ENCODE peak calls at places on chromosomes 2 and 18, in four cellular contexts. M is stimulated activated CD8-positive, alpha-beta memory T cell treated with anti-CD3 and anti-CD28 coated beads, Interleukin-7, amount 100 ng/mL, for 1 hour; Q is heart left ventricle; U is upper lobe of right lung. G is an unnamed sample.
A peak's percentile ranks its signal among the peaks of the same experiment; 100 is the strongest.

GRCh38 chr18:63974991-63975390 is 5.1 kb downstream of the SERPINB8 start:
- DNase-seq in M (no peak), Q (no peak), U (no peak), G (no peak)

GRCh38 chr18:79873449-79874110 is 75.8 kb downstream of the KCNG2 start:
- DNase-seq in M (no peak), Q (no peak), U (no peak), G (peak; percentile 86)

GRCh38 chr2:85768713-85769112 is 14.9 kb downstream of the ATOH8 start:
- DNase-seq in M (no peak), Q (peak; percentile 83), U (no peak), G (no peak)

GRCh38 chr2:128448331-128449225 is 129.9 kb upstream of the HS6ST1 start:
- DNase-seq in M (no peak), Q (no peak), U (peak; percentile 40), G (no peak)

GRCh38 chr18:62345909-62346308 is 20.8 kb downstream of the TNFRSF11A start:
- DNase-seq in M (no peak), Q (no peak), U (no peak), G (no peak)

GRCh38 chr2:111670776-111671175 is 213.2 kb downstream of the ANAPC1 start:
- DNase-seq in M (no peak), Q (no peak), U (no peak), G (no peak)

GRCh38 chr18:77486985-77487384 is 237.3 kb downstream of the GALR1 start:
- DNase-seq in M (no peak), Q (no peak), U (no peak), G (no peak)

GRCh38 chr18:42038936-42039335 is 83.9 kb downstream of the PIK3C3 start:
- DNase-seq in M (no peak), Q (no peak), U (no peak), G (no peak)

GRCh38 chr2:127619901-127620705 is 25.9 kb upstream of the GPR17 start:
- DNase-seq in M (no peak), Q (no peak), U (peak; percentile 52), G (peak; percentile 69)

GRCh38 chr2:213036836-213037235 is 114.6 kb downstream of the IKZF2 start:
- DNase-seq in M (no peak), Q (no peak), U (no peak), G (no peak)

GRCh38 chr18:24831091-24831490 is 370.7 kb downstream of the HRH4 start:
- DNase-seq in M (no peak), Q (no peak), U (no peak), G (no peak)

GRCh38 chr2:17765423-17765822 is 11.5 kb downstream of the GEN1 start:
- DNase-seq in M (no peak), Q (no peak), U (no peak), G (no peak)

GRCh38 chr2:209431701-209432100 is 7.9 kb downstream of the MAP2 start:
- DNase-seq in M (no peak), Q (no peak), U (no peak), G (no peak)

GRCh38 chr18:25921677-25922421 is 168.6 kb downstream of the SS18 start:
- DNase-seq in M (no peak), Q (no peak), U (no peak), G (no peak)

GRCh38 chr2:2740238-2740775 is 409.2 kb upstream of the MYT1L start:
- DNase-seq in M (no peak), Q (no peak), U (no peak), G (peak; percentile 24)

GRCh38 chr2:217386041-217386440 is 526.2 kb upstream of the TNP1 start:
- DNase-seq in M (no peak), Q (no peak), U (no peak), G (no peak)

GRCh38 chr2:227890495-227891079 is 19.2 kb downstream of the DAW1 start:
- DNase-seq in M (no peak), Q (no peak), U (no peak), G (no peak)

GRCh38 chr18:812673-813404 is 797 bp upstream of the YES1 start:
- DNase-seq in M (peak; percentile 41), Q (peak; percentile 74), U (peak; percentile 85), G (peak; percentile 94)

GRCh38 chr18:27423581-27423980 is 238.5 kb upstream of the CHST9 start:
- DNase-seq in M (no peak), Q (no peak), U (no peak), G (no peak)

GRCh38 chr18:80259610-80260009 is 12.3 kb upstream of the PARD6G start:
- DNase-seq in M (no peak), Q (no peak), U (no peak), G (no peak)

GRCh38 chr2:42537493-42537892 is 30.9 kb upstream of the MTA3 start:
- DNase-seq in M (no peak), Q (no peak), U (no peak), G (no peak)

GRCh38 chr2:239830718-239831271 is 194.3 kb downstream of the NDUFA10 start:
- DNase-seq in M (no peak), Q (peak; percentile 51), U (peak; percentile 55), G (peak; percentile 72)

GRCh38 chr2:136527560-136527959 is 237.8 kb upstream of the THSD7B start:
- DNase-seq in M (no peak), Q (no peak), U (no peak), G (no peak)

GRCh38 chr18:56770873-56771272 is 119.7 kb downstream of the WDR7 start:
- DNase-seq in M (no peak), Q (no peak), U (no peak), G (no peak)

GRCh38 chr18:62458868-62459716 is 63.7 kb upstream of the ZCCHC2 start:
- DNase-seq in M (no peak), Q (no peak), U (no peak), G (no peak)

GRCh38 chr2:179274749-179275148 is 10.1 kb upstream of the SESTD1 start:
- DNase-seq in M (no peak), Q (no peak), U (no peak), G (no peak)

GRCh38 chr2:230472619-230473018 is 56.6 kb downstream of the SP100 start:
- DNase-seq in M (no peak), Q (no peak), U (no peak), G (no peak)

GRCh38 chr2:98280376-98281102 is 65.7 kb upstream of the CNGA3 start:
- DNase-seq in M (no peak), Q (no peak), U (no peak), G (no peak)

GRCh38 chr2:132876745-132877391 is 206.9 kb upstream of the LYPD1 start:
- DNase-seq in M (no peak), Q (no peak), U (no peak), G (no peak)

GRCh38 chr2:217789736-217790181 is 213.0 kb downstream of the TNS1 start:
- DNase-seq in M (no peak), Q (peak; percentile 40), U (no peak), G (peak; percentile 75)

GRCh38 chr2:37770797-37771196 is 99.4 kb upstream of the CDC42EP3 start:
- DNase-seq in M (no peak), Q (no peak), U (no peak), G (no peak)

GRCh38 chr2:71799013-71799575 is 345.7 kb downstream of the DYSF start:
- DNase-seq in M (no peak), Q (no peak), U (no peak), G (no peak)

GRCh38 chr2:52536929-52537460 is 1230.6 kb upstream of the CHAC2 start:
- DNase-seq in M (no peak), Q (no peak), U (no peak), G (no peak)

GRCh38 chr2:241724259-241724974 is 10.0 kb upstream of the D2HGDH start:
- DNase-seq in M (no peak), Q (no peak), U (no peak), G (no peak)

GRCh38 chr2:37633234-37633633 is 38.2 kb downstream of the CDC42EP3 start:
- DNase-seq in M (no peak), Q (no peak), U (no peak), G (no peak)

GRCh38 chr2:72920317-72921087 is 3.2 kb downstream of the EMX1 start:
- DNase-seq in M (no peak), Q (no peak), U (no peak), G (no peak)